ENCODE peak calls at places on chromosome 10, in seven cellular contexts. C is WERI-Rb-1; K is Panc1; X is effector memory CD4-positive, alpha-beta T cell; N is upper lobe of right lung; V is A549; W is body of pancreas. Q is an unnamed sample.

GRCh38 chr10:35639651-35640311 is 2.3 kb downstream of the FZD8 start:
- DNase-seq in V (peak; percentile 51), C (peak; percentile 19), X (no peak), N (peak; percentile 70), K (no peak), W (peak; percentile 42), Q (no peak)

GRCh38 chr10:101065479-101066145 is 3.8 kb downstream of the KAZALD1 start:
- DNase-seq in N (no peak), X (no peak), V (no peak), C (peak; percentile 34), W (no peak), K (no peak), Q (no peak)

GRCh38 chr10:58404001-58404400 is 18.8 kb downstream of the TFAM start:
- DNase-seq in V (no peak), K (no peak), C (no peak), X (no peak), W (no peak), N (no peak), Q (no peak)

GRCh38 chr10:71213127-71213616 is 802 bp downstream of the UNC5B start:
- DNase-seq in V (peak; percentile 75), N (peak; percentile 81), W (peak; percentile 82), C (peak; percentile 83), X (no peak), K (no peak), Q (no peak)

GRCh38 chr10:24434961-24435360 is 226.0 kb downstream of the KIAA1217 start:
- DNase-seq in V (no peak), X (no peak), K (no peak), C (no peak), W (no peak), N (no peak), Q (no peak)

GRCh38 chr10:49272251-49273081 is 26.5 kb upstream of the C10orf71 start:
- DNase-seq in W (no peak), V (no peak), C (no peak), X (no peak), N (no peak), K (no peak), Q (no peak)

GRCh38 chr10:100747826-100748231 is 2.4 kb downstream of the PAX2 start:
- DNase-seq in N (no peak), V (no peak), W (no peak), X (no peak), K (no peak), C (no peak), Q (no peak)

GRCh38 chr10:47277352-47278151 is 22.4 kb upstream of the GDF10 start:
- DNase-seq in C (no peak), N (no peak), K (no peak), V (no peak), X (no peak), W (no peak), Q (no peak)

GRCh38 chr10:123584419-123584775 is 81.8 kb upstream of the GPR26 start:
- DNase-seq in X (no peak), W (no peak), N (no peak), V (no peak), C (no peak), K (no peak), Q (no peak)

GRCh38 chr10:132987671-132988571 is 45.6 kb upstream of the CFAP46 start:
- DNase-seq in K (no peak), N (peak; percentile 43), C (no peak), W (no peak), X (no peak), V (no peak), Q (no peak)

GRCh38 chr10:94370501-94370900 is 7.8 kb upstream of the NOC3L start:
- DNase-seq in K (no peak), V (no peak), W (no peak), X (no peak), C (no peak), N (no peak), Q (no peak)

GRCh38 chr10:92846819-92847184 is 1.5 kb upstream of the EXOC6 start:
- DNase-seq in X (no peak), C (no peak), V (no peak), N (no peak), K (no peak), W (no peak), Q (no peak)

GRCh38 chr10:92847185-92847864 is 995 bp upstream of the EXOC6 start:
- DNase-seq in V (no peak), N (no peak), W (no peak), X (no peak), C (no peak), K (no peak), Q (no peak)

GRCh38 chr10:92848441-92849233 is at the start of gene EXOC6:
- DNase-seq in K (peak; percentile 33), X (peak; percentile 79), V (peak; percentile 88), N (peak; percentile 94), C (peak; percentile 87), W (peak; percentile 82), Q (peak; percentile 90)

GRCh38 chr10:92849234-92849525 is 860 bp downstream of the EXOC6 start:
- DNase-seq in N (no peak), X (no peak), W (no peak), K (no peak), V (no peak), C (no peak), Q (no peak)

DNA sequence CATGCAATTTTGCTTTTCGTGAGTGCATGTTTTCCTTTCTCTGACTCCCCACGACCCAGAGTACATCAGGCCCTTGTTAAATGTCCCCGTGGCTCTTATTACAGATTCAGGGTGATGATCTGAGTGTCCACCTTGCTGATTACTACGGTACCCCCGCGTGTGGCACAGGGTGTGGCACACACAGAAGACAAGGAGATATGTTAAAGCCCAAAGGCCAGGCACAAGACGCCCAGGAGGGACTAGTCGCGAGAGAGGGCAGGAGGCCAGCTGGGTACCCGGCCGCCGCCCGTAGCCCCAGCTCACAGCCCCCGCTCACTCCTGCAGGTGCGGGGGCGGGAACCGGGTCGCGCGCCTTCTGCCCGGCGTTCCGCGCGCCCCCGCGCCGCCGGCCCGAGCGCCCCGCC is 281 bp upstream of the EXOC6 start:
- DNase-seq in C (no peak), K (no peak), N (no peak), W (no peak), V (no peak), X (no peak), Q (no peak)
- H3K4me3 ChIP-seq in C (peak overlapping the region; percentile 92), K (peak overlapping the region; percentile 78), N (peak overlapping the region; percentile 96), W (peak overlapping the region; percentile 25), V (peak overlapping the region; percentile 99), X (peak overlapping the region; percentile 84), Q (peak overlapping the region; percentile 75)

GRCh38 chr10:67971311-67971710 is 86.9 kb downstream of the SIRT1 start:
- DNase-seq in W (no peak), K (no peak), X (no peak), V (no peak), N (no peak), C (no peak), Q (no peak)
- H3K9me3 ChIP-seq in W (no peaks in the 10 kb centered on the region), K (no peaks in the 10 kb centered on the region), X (no peaks in the 10 kb centered on the region), V (peaks cover 15% of the 10 kb centered on the region), N (peaks cover 8% of the 10 kb centered on the region), C (no peaks in the 10 kb centered on the region), Q (peaks cover 7% of the 10 kb centered on the region)

GRCh38 chr10:3336673-3337293 is 164.2 kb upstream of the PITRM1 start:
- DNase-seq in V (no peak), N (no peak), W (no peak), K (no peak), C (no peak), X (no peak), Q (no peak)
- H3K4me3 ChIP-seq in V (no peak overlapping the region), N (no peak overlapping the region), W (no peak overlapping the region), K (no peak overlapping the region), C (no peak overlapping the region), X (no peak overlapping the region), Q (no peak overlapping the region)

DNA sequence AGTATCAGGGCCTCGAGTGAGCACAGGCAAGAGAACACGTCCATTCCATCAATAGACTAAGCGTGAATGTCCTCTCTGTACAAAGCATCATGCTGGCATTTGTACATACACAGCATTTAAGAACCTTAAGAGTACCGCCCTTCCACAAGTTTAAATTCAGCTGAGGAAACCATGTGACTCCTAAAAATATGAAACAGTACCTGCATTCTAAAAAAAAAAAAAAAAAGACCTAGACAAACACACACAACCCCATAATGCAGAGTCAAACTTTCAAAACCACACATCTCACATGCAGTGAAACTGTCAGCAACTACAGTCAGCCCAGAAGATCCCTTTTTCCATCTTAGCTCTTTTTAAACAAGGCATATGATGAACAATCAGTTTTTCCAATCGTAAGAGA is 124.3 kb downstream of the DIP2C start:
- DNase-seq in W (no peak), K (no peak), C (no peak), V (no peak), X (no peak), N (no peak), Q (no peak)
- H3K9me3 ChIP-seq in W (no peaks in the 10 kb centered on the region), K (no peaks in the 10 kb centered on the region), C (no peaks in the 10 kb centered on the region), V (peaks cover 9% of the 10 kb centered on the region), X (peaks cover 4% of the 10 kb centered on the region), N (no peaks in the 10 kb centered on the region), Q (no peaks in the 10 kb centered on the region)

GRCh38 chr10:29535012-29535777 is 99.6 kb downstream of the SVIL start:
- DNase-seq in C (peak; percentile 34), X (no peak), W (peak; percentile 94), K (peak; percentile 22), V (peak; percentile 80), N (peak; percentile 69), Q (no peak)
- H3K4me3 ChIP-seq in C (no peak overlapping the region), X (no peak overlapping the region), W (no peak overlapping the region), K (peak overlapping the region; percentile 2), V (peak overlapping the region; percentile 20), N (peak overlapping the region; percentile 15), Q (no peak overlapping the region)

DNA sequence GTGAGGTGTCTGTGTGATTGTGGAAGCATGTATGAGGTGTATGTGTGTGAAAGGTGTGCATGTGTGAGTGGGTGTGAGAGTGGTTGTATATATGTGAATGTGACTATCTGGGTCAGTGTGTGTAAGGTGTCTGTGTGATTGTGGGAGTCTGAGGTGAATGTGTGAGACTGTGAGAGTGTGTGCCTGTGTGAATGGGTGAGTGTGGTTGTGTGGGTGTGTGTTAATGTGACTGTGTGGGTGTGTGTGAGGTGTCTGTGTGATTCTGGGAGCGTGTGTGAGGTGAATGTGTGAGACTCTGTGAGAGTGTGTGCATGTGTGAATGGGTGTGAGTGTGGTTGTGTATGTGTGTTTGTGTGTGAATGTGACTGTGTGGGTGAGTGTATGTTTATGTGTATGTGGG is 385.1 kb downstream of the TCERG1L start:
- DNase-seq in W (no peak), N (no peak), C (no peak), K (no peak), V (no peak), X (no peak), Q (no peak)
- H3K9me3 ChIP-seq in W (no peaks in the 10 kb centered on the region), N (no peaks in the 10 kb centered on the region), C (no peaks in the 10 kb centered on the region), K (no peaks in the 10 kb centered on the region), V (peaks cover 9% of the 10 kb centered on the region), X (no peaks in the 10 kb centered on the region), Q (no peaks in the 10 kb centered on the region)

Q was measured in CD8-positive, alpha-beta T cell.